ENCODE peak calls at places on chromosomes 2 and 18, in six cellular contexts. M is body of pancreas, O is HL-60, Y is upper lobe of right lung, I is fibroblast of the aortic adventitia, W is GM10248. V is an unnamed sample.

GRCh38 chr2:112811841-112812306 is 24.7 kb downstream of the IL1B start:
- DNase-seq in W (no peak), M (no peak), O (no peak), I (peak), Y (no peak), V (no peak)

GRCh38 chr2:17416891-17417391 is 101.3 kb downstream of the RAD51AP2 start:
- DNase-seq in O (no peak), I (peak), Y (no peak), W (no peak), M (no peak), V (no peak)

GRCh38 chr2:25758348-25758747 is 85.0 kb upstream of the DTNB start:
- DNase-seq in M (no peak), W (no peak), O (no peak), Y (no peak), I (no peak), V (no peak)

GRCh38 chr2:126543081-126543480 is 112.9 kb upstream of the GYPC start:
- DNase-seq in W (no peak), O (no peak), Y (no peak), M (no peak), I (peak), V (no peak)

GRCh38 chr18:75211721-75212625 is 1.4 kb downstream of the TSHZ1 start:
- DNase-seq in I (peak), O (peak), M (peak), W (peak), Y (peak), V (no peak)

GRCh38 chr18:54147439-54147838 is 77.0 kb downstream of the MBD2 start:
- DNase-seq in M (no peak), I (no peak), W (peak), Y (no peak), O (no peak), V (no peak)

GRCh38 chr2:156333274-156333950 is 891 bp upstream of the NR4A2 start:
- DNase-seq in I (no peak), W (no peak), O (peak), M (no peak), Y (no peak), V (no peak)

GRCh38 chr18:58213931-58214431 is 170.0 kb downstream of the NEDD4L start:
- DNase-seq in I (no peak), O (no peak), W (no peak), M (no peak), Y (no peak), V (no peak)

GRCh38 chr2:207040606-207041173 is 101.4 kb downstream of the CPO start:
- DNase-seq in Y (no peak), I (no peak), O (no peak), M (no peak), W (no peak), V (no peak)

GRCh38 chr2:109702250-109702985 is 88.3 kb downstream of the SOWAHC start:
- DNase-seq in W (no peak), M (no peak), I (peak), O (no peak), Y (no peak), V (no peak)

GRCh38 chr2:64784168-64785061 is 130.7 kb upstream of the SERTAD2 start:
- DNase-seq in W (no peak), Y (peak), O (no peak), I (no peak), M (no peak), V (no peak)

GRCh38 chr2:20796374-20796791 is 26.5 kb downstream of the LDAH start:
- DNase-seq in M (no peak), O (no peak), W (no peak), I (peak), Y (no peak), V (no peak)

GRCh38 chr18:48529796-48530195 is 9.0 kb upstream of the CTIF start:
- DNase-seq in O (no peak), M (no peak), Y (no peak), W (no peak), I (peak), V (no peak)

GRCh38 chr2:174076040-174076439 is 110.9 kb upstream of the SP3 start:
- DNase-seq in I (no peak), Y (no peak), M (no peak), O (no peak), W (no peak), V (peak)

GRCh38 chr2:205679410-205680009 is 2.8 kb upstream of the NRP2 start:
- DNase-seq in I (no peak), Y (no peak), O (no peak), M (no peak), W (no peak), V (no peak)

GRCh38 chr18:10147752-10148151 is 233.9 kb downstream of the VAPA start:
- DNase-seq in W (no peak), Y (no peak), O (no peak), I (no peak), M (no peak), V (no peak)

GRCh38 chr18:55318864-55319516 is 269.0 kb downstream of the TCF4 start:
- DNase-seq in M (no peak), I (peak), O (no peak), W (no peak), Y (no peak), V (no peak)

GRCh38 chr18:47975105-47975504 is 44.6 kb upstream of the SMAD2 start:
- DNase-seq in Y (no peak), W (no peak), I (no peak), M (no peak), O (no peak), V (no peak)

GRCh38 chr18:10965104-10965503 is 184.3 kb downstream of the PIEZO2 start:
- DNase-seq in W (no peak), Y (no peak), I (peak), M (no peak), O (no peak), V (no peak)

GRCh38 chr2:148391324-148391723 is 253.2 kb upstream of the EPC2 start:
- DNase-seq in I (peak), Y (no peak), O (no peak), M (no peak), W (no peak), V (no peak)

GRCh38 chr2:200765139-200765951 is 46.4 kb upstream of the BZW1 start:
- DNase-seq in I (peak), Y (no peak), O (no peak), W (no peak), M (no peak), V (no peak)

GRCh38 chr2:79612999-79613398 is 100.1 kb downstream of the CTNNA2 start:
- DNase-seq in I (no peak), W (no peak), Y (no peak), O (no peak), M (no peak), V (peak)

GRCh38 chr2:219041252-219041651 is at the start of gene CFAP65:
- DNase-seq in W (no peak), M (peak), I (peak), O (no peak), Y (no peak), V (peak)

GRCh38 chr2:74529357-74530238 is at the start of the genes AUP1 and HTRA2:
- DNase-seq in Y (peak), I (peak), O (peak), M (peak), W (peak), V (peak)

GRCh38 chr2:51918113-51918512 is 886.2 kb upstream of the NRXN1 start:
- DNase-seq in Y (no peak), M (no peak), I (peak), W (no peak), O (no peak), V (no peak)

GRCh38 chr18:45910405-45911023 is 56.6 kb downstream of the EPG5 start:
- DNase-seq in I (peak), Y (no peak), M (peak), W (peak), O (peak), V (peak)

GRCh38 chr2:121994238-121995206 is 239.1 kb downstream of the TSN start:
- DNase-seq in I (no peak), Y (no peak), W (no peak), M (no peak), O (no peak), V (no peak)

GRCh38 chr2:21866316-21866715 is 742.5 kb downstream of the TDRD15 start:
- DNase-seq in W (no peak), M (no peak), Y (no peak), I (no peak), O (no peak), V (no peak)

GRCh38 chr2:154693941-154694340 is 4.6 kb upstream of the KCNJ3 start:
- DNase-seq in I (no peak), Y (no peak), W (no peak), M (no peak), O (no peak), V (no peak)

GRCh38 chr2:794554-795244 is 117.5 kb upstream of the TMEM18 start:
- DNase-seq in O (no peak), M (no peak), I (no peak), W (no peak), Y (no peak), V (no peak)

GRCh38 chr2:64794426-64794995 is 140.8 kb upstream of the SERTAD2 start:
- DNase-seq in I (no peak), O (no peak), Y (no peak), M (no peak), W (no peak), V (no peak)

GRCh38 chr2:223781560-223781959 is 55.8 kb downstream of the AP1S3 start:
- DNase-seq in I (no peak), W (no peak), M (no peak), O (no peak), Y (no peak), V (no peak)

GRCh38 chr2:7691961-7692656 is 774.9 kb downstream of the RNF144A start:
- DNase-seq in O (no peak), Y (no peak), W (no peak), I (peak), M (no peak), V (no peak)

GRCh38 chr2:220452561-220452960 is 825.1 kb downstream of the SLC4A3 start:
- DNase-seq in M (no peak), Y (no peak), O (no peak), I (no peak), W (no peak), V (no peak)

GRCh38 chr18:10524507-10525425 is 1.1 kb upstream of the NAPG start:
- DNase-seq in W (no peak), M (no peak), I (no peak), Y (no peak), O (peak), V (no peak)

GRCh38 chr2:157572725-157573124 is 55.9 kb downstream of the ACVR1C start:
- DNase-seq in Y (no peak), O (no peak), W (no peak), I (no peak), M (no peak), V (no peak)

DNA sequence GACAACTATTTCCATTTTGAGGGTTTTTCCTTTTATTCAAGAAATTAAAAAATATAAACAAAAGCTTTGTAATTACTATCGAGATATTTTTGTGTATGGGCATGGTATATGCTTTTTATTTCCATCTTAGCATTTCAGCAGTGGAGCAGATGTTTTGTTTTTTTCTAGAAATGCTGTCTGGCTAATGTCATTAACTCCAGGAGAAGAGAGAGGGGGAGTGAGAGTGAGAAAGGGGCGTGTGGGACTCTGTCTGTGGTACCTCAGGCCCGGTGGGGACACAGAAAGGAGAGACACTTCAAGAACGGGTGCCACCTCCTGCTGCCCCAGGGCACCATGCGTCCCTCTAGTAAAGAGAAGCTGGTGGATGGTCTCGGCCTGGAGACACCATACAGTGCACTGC is 34.7 kb downstream of the MYT1L start:
- DNase-seq in O (no peak), W (no peak), Y (no peak), M (no peak), I (no peak), V (no peak)
- TF ChIP-seq CTCF in O (no peak), W (no peak), Y (no peak), M (no peak), I (no peak), V (no peak)

GRCh38 chr2:102356381-102356712 is 751 bp downstream of the IL18R1 start:
- DNase-seq in I (no peak), Y (no peak), O (no peak), W (no peak), M (no peak), V (no peak)
- TF ChIP-seq CTCF in I (no peak), Y (no peak), O (no peak), W (no peak), M (no peak), V (no peak)

DNA sequence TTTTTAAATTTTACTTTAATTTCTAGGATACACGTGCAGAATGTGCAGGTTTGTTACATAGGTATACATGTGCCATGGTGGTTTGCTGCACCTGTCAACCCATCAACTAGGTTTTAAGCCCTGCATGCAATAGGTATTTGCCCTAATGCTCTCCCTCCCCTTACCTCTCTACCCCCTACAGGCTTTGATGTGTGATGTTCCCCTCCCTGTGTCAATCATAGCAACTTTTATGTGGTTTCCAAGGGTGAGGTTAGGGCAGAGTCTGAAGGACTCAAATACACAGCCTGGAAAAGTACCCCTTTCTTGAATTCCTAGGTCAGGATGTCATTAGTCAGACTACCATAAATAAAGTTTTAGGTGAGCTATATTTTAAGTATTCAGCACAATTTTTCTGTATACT is 31.1 kb upstream of the MYT1L start:
- DNase-seq in O (no peak), Y (no peak), W (no peak), M (no peak), I (no peak), V (no peak)
- TF ChIP-seq CTCF in O (no peak), Y (no peak), W (no peak), M (no peak), I (no peak), V (no peak)

DNA sequence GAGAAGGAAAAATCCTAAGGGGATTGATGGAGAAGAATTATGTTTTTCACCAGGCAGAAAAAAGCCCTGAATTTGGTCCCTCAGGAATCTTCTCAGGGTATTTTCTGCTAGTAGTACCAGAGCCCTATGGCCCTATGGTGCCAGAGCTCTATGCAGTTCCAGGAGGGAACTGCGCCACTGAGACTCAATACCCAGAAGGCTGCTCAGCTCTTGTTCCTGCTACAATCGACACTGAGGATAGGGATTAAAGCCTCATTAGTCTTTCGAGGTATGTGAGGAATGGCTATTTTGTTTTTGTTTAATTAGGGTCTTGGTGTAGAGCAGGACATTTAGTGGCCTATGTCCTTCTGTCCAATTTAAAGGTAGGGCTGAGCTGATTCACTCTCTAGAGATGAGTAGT is 21.7 kb upstream of the PPP3R1 start:
- DNase-seq in W (no peak), M (no peak), O (no peak), I (no peak), Y (no peak), V (no peak)
- TF ChIP-seq CTCF in W (no peak), M (no peak), O (no peak), I (no peak), Y (no peak), V (no peak)

DNA sequence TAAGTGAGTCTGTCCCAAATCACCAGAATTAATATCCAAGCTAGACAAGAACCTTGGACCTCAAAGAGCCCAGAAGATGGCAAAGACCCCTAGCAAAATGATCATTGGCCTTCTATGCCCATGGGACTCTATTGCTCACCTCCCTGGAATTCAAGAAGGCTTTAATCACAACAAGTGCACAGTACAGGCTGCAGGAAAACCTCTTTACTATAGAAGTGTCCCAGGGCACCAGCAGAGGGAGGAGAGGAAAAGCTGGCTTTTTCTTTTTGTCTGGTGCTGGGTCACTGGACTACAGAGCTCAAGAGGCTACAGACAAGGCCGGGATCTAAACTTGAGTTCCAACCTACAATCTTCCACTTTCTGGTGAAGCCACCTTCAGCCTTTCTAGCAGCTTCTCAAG is 88.3 kb upstream of the PPP1CB start:
- DNase-seq in O (no peak), W (no peak), M (no peak), I (peak), Y (no peak), V (no peak)
- TF ChIP-seq CTCF in O (no peak), W (no peak), M (no peak), I (peak), Y (no peak), V (no peak)

V was measured in LNCaP clone FGC.